ENCODE peak calls at places on chromosome 19, in four cellular contexts. N is foreskin keratinocyte, Y is tibial artery, X is NCI-H1930. L is an unnamed sample.

GRCh38 chr19:7072541-7072940 is 3.0 kb downstream of the ZNF557 start:
- DNase-seq in N (no peak), X (no peak), Y (no peak), L (no peak)

GRCh38 chr19:18292810-18293641 is 11.6 kb upstream of the JUND start:
- DNase-seq in X (no peak), Y (peak; percentile 92), N (no peak), L (peak; percentile 83)

GRCh38 chr19:58229255-58229639 is 533 bp downstream of the ZNF544 start:
- DNase-seq in N (no peak), X (peak; percentile 21), Y (no peak), L (no peak)

GRCh38 chr19:20925481-20925880 is 2.4 kb downstream of the ZNF85 start:
- DNase-seq in N (no peak), Y (no peak), X (no peak), L (no peak)

GRCh38 chr19:9808855-9809646 is 9.8 kb downstream of the FBXL12 start:
- DNase-seq in Y (no peak), N (no peak), X (no peak), L (no peak)

GRCh38 chr19:44603201-44603945 is 10.0 kb upstream of the IGSF23 start:
- DNase-seq in X (no peak), Y (no peak), N (no peak), L (no peak)

GRCh38 chr19:8456064-8456463 is 11.3 kb downstream of the HNRNPM start:
- DNase-seq in Y (no peak), N (no peak), X (no peak), L (no peak)

GRCh38 chr19:44848036-44848804 is 2.1 kb downstream of the NECTIN2 start:
- DNase-seq in N (peak; percentile 28), X (no peak), Y (no peak), L (no peak)

GRCh38 chr19:45499196-45500180 is 1.2 kb downstream of the PPM1N start:
- DNase-seq in Y (no peak), N (peak; percentile 49), X (peak; percentile 76), L (no peak)

GRCh38 chr19:50520822-50521465 is 7.2 kb upstream of the ASPDH start:
- DNase-seq in X (no peak), Y (no peak), N (no peak), L (no peak)

GRCh38 chr19:11560404-11560988 is 1.5 kb upstream of the ELOF1 start:
- DNase-seq in Y (no peak), N (peak; percentile 52), X (peak; percentile 66), L (no peak)

GRCh38 chr19:38032951-38033350 is 125.9 kb downstream of the SIPA1L3 start:
- DNase-seq in N (no peak), X (no peak), Y (no peak), L (no peak)

GRCh38 chr19:58387338-58388174 is 487 bp downstream of the RPS5 start:
- DNase-seq in X (no peak), N (no peak), Y (no peak), L (no peak)

GRCh38 chr19:57888494-57889231 is at the start of gene ZNF814:
- DNase-seq in X (peak; percentile 86), N (peak; percentile 83), Y (peak; percentile 77), L (peak; percentile 46)

GRCh38 chr19:42280761-42281174 is 11.7 kb downstream of the CIC start:
- DNase-seq in Y (peak; percentile 90), X (no peak), N (no peak), L (peak; percentile 44)

GRCh38 chr19:12035220-12036172 is at the start of gene ZNF433:
- DNase-seq in X (peak; percentile 84), N (peak; percentile 87), Y (peak; percentile 97), L (peak; percentile 98)

GRCh38 chr19:1324792-1325567 is 39.3 kb downstream of the EFNA2 start:
- DNase-seq in X (peak; percentile 27), Y (no peak), N (peak; percentile 56), L (peak; percentile 39)

GRCh38 chr19:55080121-55080914 is 4.6 kb downstream of the EPS8L1 start:
- DNase-seq in N (peak; percentile 71), X (peak; percentile 84), Y (no peak), L (no peak)

GRCh38 chr19:38924383-38924782 is 6.2 kb downstream of the SARS2 start:
- DNase-seq in X (no peak), N (no peak), Y (peak; percentile 25), L (no peak)

GRCh38 chr19:23118400-23118799 is 1.6 kb downstream of the ZNF730 start:
- DNase-seq in N (no peak), X (no peak), Y (no peak), L (no peak)

GRCh38 chr19:1060689-1061088 is 6.3 kb upstream of the ARHGAP45 start:
- DNase-seq in X (no peak), Y (no peak), N (no peak), L (no peak)

GRCh38 chr19:15417699-15418098 is 1.1 kb downstream of the AKAP8L start:
- DNase-seq in X (no peak), N (no peak), Y (peak; percentile 65), L (no peak)

GRCh38 chr19:31938675-31939074 is 406.7 kb upstream of the ZNF507 start:
- DNase-seq in N (no peak), Y (no peak), X (no peak), L (no peak)

L was measured in tibial nerve.